ENCODE peak calls at places on chromosomes 2 and 18, in eight cellular contexts. A is upper lobe of left lung, K is Panc1, H is GM23338, X is spleen, W is SK-N-SH, G is K562, U is HL-60. J is an unnamed sample.

GRCh38 chr18:13107074-13107473 is 111.5 kb upstream of the LDLRAD4 start:
- DNase-seq in G (no peak), U (no peak), H (no peak), A (no peak), W (no peak), X (no peak), K (no peak), J (no peak)

GRCh38 chr2:216215991-216216390 is 106.8 kb downstream of the XRCC5 start:
- DNase-seq in W (no peak), H (peak; percentile 82), X (no peak), A (no peak), K (no peak), G (peak; percentile 48), U (peak; percentile 10), J (no peak)

GRCh38 chr18:68148862-68149261 is 566.0 kb downstream of the TMX3 start:
- DNase-seq in U (no peak), W (no peak), X (no peak), A (no peak), K (no peak), G (no peak), H (peak; percentile 38), J (no peak)

GRCh38 chr2:241204010-241204384 is 15.5 kb downstream of the ANO7 start:
- DNase-seq in H (no peak), U (no peak), W (no peak), K (no peak), G (no peak), A (no peak), X (no peak), J (no peak)

GRCh38 chr18:42038936-42039335 is 83.9 kb downstream of the PIK3C3 start:
- DNase-seq in K (no peak), G (no peak), U (no peak), A (no peak), W (no peak), H (peak; percentile 10), X (no peak), J (no peak)

GRCh38 chr18:2846638-2847340 is at the start of gene EMILIN2:
- DNase-seq in K (no peak), H (peak; percentile 75), X (peak; percentile 95), G (peak; percentile 58), U (peak; percentile 92), W (peak; percentile 63), A (peak; percentile 79), J (peak; percentile 55)

GRCh38 chr2:160379399-160379798 is 114.2 kb downstream of the RBMS1 start:
- DNase-seq in U (no peak), W (no peak), G (no peak), A (no peak), H (no peak), X (no peak), K (no peak), J (no peak)

GRCh38 chr2:202307690-202308089 is 42.1 kb downstream of the NOP58 start:
- DNase-seq in K (no peak), U (no peak), W (peak; percentile 14), A (no peak), G (no peak), H (peak; percentile 66), X (no peak), J (no peak)

GRCh38 chr2:238132463-238133450 is 5.7 kb upstream of the KLHL30 start:
- DNase-seq in X (peak; percentile 52), A (no peak), K (no peak), H (no peak), W (no peak), U (no peak), G (no peak), J (no peak)

GRCh38 chr2:170714156-170715061 is 728 bp upstream of the SP5 start:
- DNase-seq in A (peak; percentile 67), W (peak; percentile 58), H (peak; percentile 51), K (no peak), X (no peak), U (no peak), G (peak; percentile 85), J (peak; percentile 78)

GRCh38 chr2:231222318-231223000 is 24.0 kb downstream of the ARMC9 start:
- DNase-seq in W (no peak), H (no peak), K (no peak), X (no peak), A (no peak), U (no peak), G (no peak), J (no peak)

GRCh38 chr18:13103366-13103765 is 112.2 kb downstream of the CEP192 start:
- DNase-seq in W (no peak), G (peak; percentile 19), U (no peak), X (no peak), H (peak; percentile 51), A (no peak), K (no peak), J (no peak)

GRCh38 chr2:47510745-47511144 is 107.8 kb downstream of the MSH2 start:
- DNase-seq in X (no peak), G (no peak), K (no peak), H (peak; percentile 59), W (no peak), A (no peak), U (no peak), J (no peak)

GRCh38 chr2:197934926-197935274 is 130.5 kb downstream of the PLCL1 start:
- DNase-seq in X (no peak), U (no peak), A (no peak), G (peak; percentile 47), K (no peak), W (no peak), H (no peak), J (no peak)

GRCh38 chr2:171668111-171668600 is 19.1 kb upstream of the DYNC1I2 start:
- DNase-seq in A (no peak), U (no peak), W (no peak), G (no peak), K (no peak), X (no peak), H (peak; percentile 8), J (no peak)

GRCh38 chr18:69444221-69444620 is 43.5 kb downstream of the DOK6 start:
- DNase-seq in W (no peak), K (no peak), X (no peak), A (no peak), U (no peak), H (no peak), G (no peak), J (no peak)

GRCh38 chr2:84247532-84247931 is 211.5 kb downstream of the SUCLG1 start:
- DNase-seq in H (no peak), K (no peak), G (no peak), X (no peak), U (no peak), A (no peak), W (no peak), J (no peak)

GRCh38 chr18:76687271-76688006 is 134.9 kb upstream of the ZNF236 start:
- DNase-seq in K (no peak), W (no peak), X (no peak), G (no peak), U (no peak), H (no peak), A (no peak), J (no peak)

GRCh38 chr2:59684101-59684770 is 869.2 kb downstream of the BCL11A start:
- DNase-seq in W (no peak), A (no peak), K (no peak), U (no peak), H (no peak), G (no peak), X (no peak), J (no peak)
- TF ChIP-seq POLR2AphosphoS5 in W (no peak), A (no peak), K (no peak), U (no peak), H (no peak), G (no peak), X (no peak), J (no peak)

GRCh38 chr2:200350796-200351195 is 44.3 kb downstream of the SPATS2L start:
- DNase-seq in A (no peak), H (no peak), X (no peak), W (no peak), U (no peak), K (no peak), G (no peak), J (no peak)

GRCh38 chr2:200347301-200347700 is 40.8 kb downstream of the SPATS2L start:
- DNase-seq in K (no peak), A (no peak), X (no peak), H (no peak), U (no peak), G (no peak), W (no peak), J (no peak)

GRCh38 chr2:200349868-200350267 is 43.4 kb downstream of the SPATS2L start:
- DNase-seq in X (no peak), K (no peak), U (no peak), G (no peak), W (no peak), H (no peak), A (no peak), J (no peak)

GRCh38 chr2:200351815-200352214 is 45.3 kb downstream of the SPATS2L start:
- DNase-seq in W (no peak), K (no peak), X (no peak), G (no peak), U (no peak), H (no peak), A (no peak), J (no peak)

GRCh38 chr2:200348897-200349563 is 42.5 kb downstream of the SPATS2L start:
- DNase-seq in W (no peak), H (no peak), G (no peak), U (no peak), K (no peak), A (no peak), X (no peak), J (no peak)
- TF ChIP-seq CTCF in W (no peak), H (no peak), G (no peak), U (no peak), K (no peak), A (no peak), X (no peak), J (no peak)

DNA sequence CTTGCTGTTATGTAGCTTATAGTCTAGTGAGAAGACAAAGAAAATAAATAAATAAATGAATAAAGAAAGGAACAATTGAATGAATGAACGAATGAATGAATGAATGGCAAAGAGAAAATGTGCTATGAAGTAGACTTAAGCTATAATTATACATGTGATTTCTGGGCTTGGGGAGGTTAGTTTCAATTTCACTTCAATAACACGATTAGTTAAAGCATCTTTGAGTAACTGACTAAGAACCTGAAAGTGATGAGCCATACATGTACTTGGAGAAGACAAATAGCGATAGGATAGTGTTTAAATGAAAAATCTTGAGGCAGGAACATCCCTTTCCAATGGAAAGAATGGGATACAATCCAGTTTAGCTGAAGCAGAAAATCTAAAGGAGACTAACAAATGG is 593.1 kb upstream of the LRRTM4 start:
- DNase-seq in K (no peak), A (no peak), X (no peak), W (no peak), H (no peak), G (no peak), U (no peak), J (no peak)
- H3K4me3 ChIP-seq in K (no peak overlapping the region), A (no peak overlapping the region), X (no peak overlapping the region), W (no peak overlapping the region), H (no peak overlapping the region), G (no peak overlapping the region), U (no peak overlapping the region), J (no peak overlapping the region)

DNA sequence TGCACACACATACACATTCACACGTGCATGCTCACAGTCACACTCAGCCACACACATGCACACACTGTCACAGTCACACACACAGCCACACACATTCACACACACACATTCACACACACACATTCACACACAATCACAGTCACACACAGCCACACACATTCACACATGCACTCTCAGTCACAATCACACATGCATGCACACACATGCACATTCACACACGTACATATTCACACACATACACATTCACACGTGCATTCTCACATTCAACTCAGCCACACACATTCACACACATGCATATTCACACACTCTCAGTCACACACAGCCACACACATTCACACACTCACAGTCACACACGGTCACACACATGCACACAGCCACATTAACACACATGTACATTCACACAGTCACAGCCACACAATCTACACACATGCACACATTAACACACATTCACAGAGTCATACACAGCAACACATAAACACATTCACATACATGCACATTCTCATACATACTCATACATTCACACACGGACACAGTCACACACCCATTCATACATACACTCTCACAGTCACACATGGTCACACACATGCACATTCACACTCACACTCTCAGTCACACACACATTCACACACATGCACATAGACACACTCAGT is 239.8 kb downstream of the EIPR1 start:
- DNase-seq in G (no peak), U (no peak), A (peak; percentile 10), W (no peak), H (no peak), X (no peak), K (no peak), J (no peak)
- TF ChIP-seq POLR2AphosphoS5 in G (no peak), U (no peak), A (no peak), W (no peak), H (no peak), X (no peak), K (no peak), J (no peak)